ENCODE peak calls at places on chromosomes 1 and 21, in eight cellular contexts. Y, O, V, K, R, T, U and L are unnamed samples.

GRCh38 chr21:37868896-37869295 is 47.4 kb downstream of the KCNJ6 start:
- DNase-seq in Y (no peak), K (no peak), O (no peak), T (no peak), R (no peak), V (no peak), U (no peak), L (no peak)

GRCh38 chr1:179777731-179778130 is 34.6 kb downstream of the FAM163A start:
- DNase-seq in T (no peak), O (no peak), R (no peak), V (no peak), U (no peak), Y (no peak), K (no peak), L (no peak)

GRCh38 chr1:68600049-68600661 is 103.3 kb upstream of the DEPDC1 start:
- DNase-seq in U (no peak), T (peak), Y (peak), O (no peak), K (no peak), V (no peak), R (peak), L (no peak)

GRCh38 chr1:187920976-187921375 is 1092.2 kb downstream of the PLA2G4A start:
- DNase-seq in T (no peak), U (no peak), O (no peak), Y (no peak), K (no peak), R (no peak), V (no peak), L (no peak)

GRCh38 chr21:38869196-38869595 is 63.5 kb downstream of the ETS2 start:
- DNase-seq in V (no peak), K (peak), U (no peak), Y (no peak), R (no peak), T (no peak), O (peak), L (no peak)

GRCh38 chr1:19596719-19597462 is 47.2 kb upstream of the NBL1 start:
- DNase-seq in O (peak), R (peak), V (peak), K (peak), T (peak), U (peak), Y (peak), L (peak)

GRCh38 chr1:27358038-27358927 is 8.5 kb downstream of the MAP3K6 start:
- DNase-seq in Y (no peak), O (no peak), K (no peak), V (no peak), U (no peak), R (no peak), T (no peak), L (no peak)

GRCh38 chr1:83583351-83584014 is 415.4 kb downstream of the TTLL7 start:
- DNase-seq in T (peak), R (peak), O (no peak), V (no peak), K (no peak), U (no peak), Y (no peak), L (peak)

GRCh38 chr21:25578070-25578961 is 29.0 kb downstream of the MRPL39 start:
- DNase-seq in Y (no peak), O (no peak), V (no peak), T (no peak), U (no peak), R (no peak), K (no peak), L (no peak)

GRCh38 chr1:51515982-51516638 is 3.0 kb downstream of the EPS15 start:
- DNase-seq in R (no peak), O (no peak), Y (no peak), V (no peak), T (no peak), K (no peak), U (no peak), L (no peak)

GRCh38 chr1:94660994-94661393 is 119.4 kb upstream of the F3 start:
- DNase-seq in T (no peak), R (no peak), Y (no peak), K (no peak), O (no peak), U (no peak), V (no peak), L (no peak)

GRCh38 chr1:38270241-38270871 is 223.8 kb upstream of the POU3F1 start:
- DNase-seq in O (no peak), T (no peak), R (no peak), K (no peak), U (no peak), Y (no peak), V (no peak), L (no peak)

GRCh38 chr1:175157200-175157599 is 35.4 kb downstream of the KIAA0040 start:
- DNase-seq in R (no peak), T (no peak), K (no peak), V (no peak), U (no peak), Y (no peak), O (no peak), L (no peak)

GRCh38 chr1:39434797-39435395 is 56.5 kb upstream of the BMP8A start:
- DNase-seq in T (no peak), V (no peak), R (no peak), O (no peak), K (no peak), Y (no peak), U (no peak), L (no peak)

GRCh38 chr21:17389311-17389710 is 123.5 kb upstream of the CXADR start:
- DNase-seq in V (no peak), R (no peak), T (no peak), U (no peak), K (no peak), Y (no peak), O (no peak), L (no peak)

GRCh38 chr1:223482766-223483165 is 89.6 kb downstream of the CCDC185 start:
- DNase-seq in Y (no peak), U (no peak), O (no peak), T (no peak), K (no peak), R (no peak), V (no peak), L (no peak)

GRCh38 chr1:80217377-80217986 is 1211.0 kb upstream of the ADGRL4 start:
- DNase-seq in T (no peak), U (no peak), V (no peak), Y (peak), O (no peak), K (no peak), R (no peak), L (no peak)

GRCh38 chr1:116503535-116504307 is 67.1 kb downstream of the CD58 start:
- DNase-seq in R (no peak), V (peak), T (no peak), Y (no peak), O (peak), U (no peak), K (no peak), L (no peak)

GRCh38 chr1:207890136-207890738 is 20.7 kb downstream of the CD34 start:
- DNase-seq in V (no peak), Y (no peak), O (peak), T (peak), K (peak), R (peak), U (peak), L (no peak)

GRCh38 chr1:149936992-149937705 is 470 bp upstream of the MTMR11 start:
- DNase-seq in T (peak), V (no peak), R (peak), U (no peak), Y (no peak), K (no peak), O (no peak), L (no peak)

GRCh38 chr1:208184993-208185703 is 59.0 kb downstream of the PLXNA2 start:
- DNase-seq in O (no peak), V (no peak), R (no peak), U (no peak), Y (no peak), K (no peak), T (no peak), L (no peak)

GRCh38 chr1:101284021-101284420 is 47.2 kb downstream of the S1PR1 start:
- DNase-seq in O (no peak), Y (no peak), K (no peak), T (no peak), U (no peak), V (peak), R (no peak), L (no peak)

GRCh38 chr1:45348020-45348419 is 7.8 kb upstream of the MUTYH start:
- DNase-seq in O (no peak), Y (no peak), V (no peak), R (peak), U (no peak), T (no peak), K (no peak), L (no peak)

GRCh38 chr1:162022626-162023025 is 1.0 kb downstream of the OLFML2B start:
- DNase-seq in O (no peak), K (no peak), V (no peak), T (no peak), U (no peak), Y (no peak), R (no peak), L (no peak)

GRCh38 chr1:50704126-50704525 is 255.9 kb downstream of the FAF1 start:
- DNase-seq in Y (peak), R (peak), T (peak), V (no peak), K (no peak), U (no peak), O (no peak), L (no peak)

GRCh38 chr1:203278087-203278884 is 27.0 kb upstream of the BTG2 start:
- DNase-seq in V (no peak), O (peak), T (peak), K (peak), U (peak), R (no peak), Y (peak), L (peak)

GRCh38 chr1:35192853-35193664 is at the start of gene SFPQ:
- DNase-seq in R (peak), Y (peak), U (peak), K (peak), T (peak), V (peak), O (peak), L (peak)

GRCh38 chr1:182301467-182302198 is 90.0 kb downstream of the GLUL start:
- DNase-seq in O (no peak), V (no peak), U (no peak), R (no peak), T (peak), Y (no peak), K (no peak), L (no peak)

GRCh38 chr1:221100196-221100950 is 221.1 kb downstream of the HLX start:
- DNase-seq in T (no peak), V (no peak), K (no peak), R (peak), O (no peak), Y (no peak), U (no peak), L (no peak)

GRCh38 chr1:87977145-87977544 is 648.5 kb downstream of the LMO4 start:
- DNase-seq in U (no peak), O (no peak), R (no peak), T (peak), Y (no peak), V (no peak), K (no peak), L (no peak)

GRCh38 chr1:8815582-8816285 is 1.7 kb downstream of the RERE start:
- DNase-seq in Y (no peak), K (no peak), U (no peak), O (no peak), R (no peak), T (no peak), V (no peak), L (no peak)

GRCh38 chr1:198529414-198529813 is 11.1 kb downstream of the ATP6V1G3 start:
- DNase-seq in R (no peak), K (no peak), Y (peak), V (no peak), O (no peak), U (no peak), T (no peak), L (no peak)

GRCh38 chr1:85090225-85090624 is 41.9 kb upstream of the MCOLN3 start:
- DNase-seq in Y (no peak), R (no peak), U (no peak), K (no peak), O (no peak), T (no peak), V (no peak), L (no peak)

GRCh38 chr21:38067086-38067739 is 151.0 kb upstream of the KCNJ6 start:
- DNase-seq in O (no peak), U (no peak), R (no peak), Y (no peak), V (no peak), K (no peak), T (no peak), L (no peak)

GRCh38 chr1:47179023-47179987 is 10.5 kb downstream of the PDZK1IP1 start:
- DNase-seq in V (peak), K (peak), Y (peak), O (peak), U (peak), T (peak), R (peak), L (peak)
- H3K27ac ChIP-seq in V (peak), K (no peak), Y (peak), O (no peak), U (no peak), T (peak), R (peak), L (peak)

GRCh38 chr21:44704636-44705001 is 6.8 kb downstream of the TSPEAR start:
- DNase-seq in Y (peak), R (no peak), T (no peak), V (no peak), O (no peak), K (no peak), U (peak), L (no peak)
- H3K4me3 ChIP-seq in Y (no peak), R (no peak), T (no peak), V (no peak), O (no peak), K (no peak), U (no peak), L (no peak)

DNA sequence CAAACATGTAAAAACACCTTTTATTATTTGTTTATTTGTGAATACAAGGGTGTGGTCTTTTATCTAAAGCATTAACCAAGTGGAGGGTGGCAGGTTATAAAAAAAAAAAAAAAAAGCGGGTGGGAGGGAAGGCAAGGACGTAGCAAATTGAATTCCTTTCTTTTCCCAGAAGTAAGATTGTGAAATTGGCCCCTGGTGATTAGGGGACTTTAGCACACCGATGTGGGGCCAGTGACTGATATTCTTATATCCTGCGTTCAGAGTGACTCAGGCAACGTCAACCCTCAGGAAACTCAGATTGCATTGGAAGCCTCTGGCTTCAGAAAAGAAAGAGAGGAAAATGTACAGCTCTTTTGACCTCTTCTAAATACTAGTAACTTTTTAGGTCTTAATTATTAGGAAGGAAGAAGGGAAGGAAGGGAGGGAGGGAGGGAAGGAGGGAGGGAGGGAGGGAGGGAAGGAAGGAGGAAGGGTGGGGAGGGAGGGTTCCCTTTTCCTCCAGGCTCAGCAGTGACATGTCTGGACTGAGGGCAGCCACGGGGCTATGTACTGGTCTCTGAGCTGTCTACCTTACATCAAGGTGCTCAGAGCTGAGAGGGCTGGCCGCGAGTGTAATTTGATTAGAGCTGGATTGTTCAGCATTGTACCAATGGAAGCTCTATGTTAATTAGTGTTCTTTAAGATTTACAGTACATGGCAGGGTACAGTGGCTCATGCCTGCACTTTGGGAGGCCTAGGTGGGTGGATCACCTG is 30.2 kb downstream of the EVA1C start:
- DNase-seq in T (no peak), R (no peak), K (no peak), O (no peak), Y (no peak), V (no peak), U (no peak), L (no peak)
- H3K27ac ChIP-seq in T (no peak), R (no peak), K (no peak), O (no peak), Y (no peak), V (no peak), U (no peak), L (no peak)

GRCh38 chr1:229506633-229507032 is 1.5 kb downstream of the NUP133 start:
- DNase-seq in R (no peak), T (no peak), U (no peak), O (no peak), V (no peak), K (no peak), Y (no peak), L (no peak)
- H3K4me3 ChIP-seq in R (peak), T (no peak), U (no peak), O (no peak), V (no peak), K (peak), Y (peak), L (no peak)

GRCh38 chr1:57599233-57599994 is 175.6 kb upstream of the DAB1 start:
- DNase-seq in R (no peak), T (no peak), K (peak), Y (no peak), V (no peak), U (no peak), O (no peak), L (no peak)

GRCh38 chr1:57591854-57592253 is 168.0 kb upstream of the DAB1 start:
- DNase-seq in V (no peak), T (no peak), Y (no peak), O (no peak), K (no peak), U (no peak), R (no peak), L (no peak)

GRCh38 chr1:57600424-57600823 is 176.6 kb upstream of the DAB1 start:
- DNase-seq in T (no peak), Y (no peak), K (no peak), V (no peak), R (no peak), O (no peak), U (no peak), L (no peak)

GRCh38 chr1:57597036-57597435 is 173.2 kb upstream of the DAB1 start:
- DNase-seq in U (no peak), T (no peak), V (no peak), R (no peak), K (no peak), Y (no peak), O (no peak), L (no peak)
- H3K27ac ChIP-seq in U (no peak), T (no peak), V (no peak), R (no peak), K (no peak), Y (no peak), O (no peak), L (no peak)

DNA sequence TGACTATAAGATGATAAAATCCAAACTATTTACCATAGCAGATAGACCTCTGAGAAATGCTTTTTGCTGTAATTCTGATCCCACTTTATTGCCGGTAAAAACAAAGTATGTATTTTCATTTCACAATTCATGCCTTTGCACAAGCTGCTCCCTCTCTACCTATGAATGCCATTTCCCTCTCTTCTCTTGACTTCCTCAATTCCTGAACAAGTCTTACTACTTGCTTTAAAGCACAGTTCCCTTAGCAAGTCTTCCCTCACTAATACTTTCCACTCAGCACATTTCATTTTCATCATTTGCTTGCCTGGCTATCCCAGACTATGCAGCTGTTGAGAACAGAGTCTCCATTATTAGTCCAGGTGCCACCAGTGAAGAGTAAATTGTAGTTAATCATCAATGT is 13.8 kb downstream of the GPATCH2 start:
- DNase-seq in V (no peak), U (no peak), K (no peak), R (no peak), O (no peak), Y (no peak), T (no peak), L (no peak)
- H3K4me3 ChIP-seq in V (no peak), U (no peak), K (no peak), R (no peak), O (no peak), Y (no peak), T (no peak), L (no peak)

GRCh38 chr1:201310251-201310985 is 27.1 kb downstream of the PKP1 start:
- DNase-seq in O (peak), K (no peak), Y (no peak), R (no peak), T (no peak), V (no peak), U (no peak), L (peak)
- H3K27ac ChIP-seq in O (peak), K (no peak), Y (no peak), R (no peak), T (no peak), V (no peak), U (no peak), L (no peak)

GRCh38 chr1:31551206-31551605 is 25.1 kb upstream of the TINAGL1 start:
- DNase-seq in Y (no peak), U (no peak), R (no peak), T (no peak), V (no peak), K (no peak), O (no peak), L (no peak)

GRCh38 chr1:31545927-31546540 is 30.3 kb upstream of the TINAGL1 start:
- DNase-seq in V (no peak), Y (no peak), R (no peak), O (no peak), K (no peak), T (no peak), U (no peak), L (no peak)

GRCh38 chr1:31548518-31548898 is 27.8 kb upstream of the TINAGL1 start:
- DNase-seq in V (no peak), Y (peak), K (no peak), U (no peak), R (no peak), T (no peak), O (no peak), L (peak)

GRCh38 chr1:31549807-31550620 is 26.3 kb upstream of the TINAGL1 start:
- DNase-seq in U (no peak), K (no peak), V (no peak), T (no peak), Y (no peak), R (no peak), O (no peak), L (no peak)

GRCh38 chr1:31548899-31549806 is 27.2 kb upstream of the TINAGL1 start:
- DNase-seq in K (peak), V (peak), Y (peak), O (peak), U (no peak), R (peak), T (peak), L (peak)
- H3K4me3 ChIP-seq in K (no peak), V (no peak), Y (no peak), O (peak), U (peak), R (peak), T (no peak), L (no peak)